ENCODE peak calls at places on chromosomes 5 and 9, in eight cellular contexts. One of them, this sample, is unnamed. For H3K27me3, the result is how much of the 10 kb centered on the place peaks cover.

GRCh38 chr9:135218331-135219225 is 131.1 kb downstream of the OLFM1 start:
- DNase-seq in fibroblast of lung: no peak
- DNase-seq in GM12878: no peak
- DNase-seq in testis: no peak
- DNase-seq in GM06990: no peak
- DNase-seq in lower lobe of right lung: peak
- DNase-seq in IMR-90: no peak
- DNase-seq in right atrium auricular region: no peak
- DNase-seq in this sample: peak

GRCh38 chr5:13660072-13660471 is 284.4 kb downstream of the DNAH5 start:
- DNase-seq in GM12878: no peak
- DNase-seq in GM06990: no peak
- DNase-seq in fibroblast of lung: no peak
- DNase-seq in right atrium auricular region: no peak
- DNase-seq in IMR-90: peak
- DNase-seq in lower lobe of right lung: no peak
- DNase-seq in testis: no peak
- DNase-seq in this sample: no peak

GRCh38 chr5:57666582-57666981 is 184.0 kb upstream of the ACTBL2 start:
- DNase-seq in IMR-90: peak
- DNase-seq in right atrium auricular region: no peak
- DNase-seq in GM12878: no peak
- DNase-seq in testis: no peak
- DNase-seq in GM06990: no peak
- DNase-seq in lower lobe of right lung: no peak
- DNase-seq in fibroblast of lung: no peak
- DNase-seq in this sample: no peak

GRCh38 chr9:20014168-20014567 is 225.3 kb upstream of the SLC24A2 start:
- DNase-seq in GM12878: no peak
- DNase-seq in IMR-90: no peak
- DNase-seq in testis: no peak
- DNase-seq in fibroblast of lung: no peak
- DNase-seq in lower lobe of right lung: no peak
- DNase-seq in right atrium auricular region: no peak
- DNase-seq in GM06990: no peak
- DNase-seq in this sample: no peak

GRCh38 chr9:135101068-135101410 is 13.6 kb downstream of the OLFM1 start:
- DNase-seq in testis: no peak
- DNase-seq in fibroblast of lung: no peak
- DNase-seq in GM06990: no peak
- DNase-seq in GM12878: no peak
- DNase-seq in IMR-90: no peak
- DNase-seq in right atrium auricular region: no peak
- DNase-seq in lower lobe of right lung: no peak
- DNase-seq in this sample: no peak

GRCh38 chr9:79257671-79258410 is 313.9 kb upstream of the TLE4 start:
- DNase-seq in testis: no peak
- DNase-seq in fibroblast of lung: no peak
- DNase-seq in right atrium auricular region: no peak
- DNase-seq in GM06990: no peak
- DNase-seq in lower lobe of right lung: no peak
- DNase-seq in GM12878: no peak
- DNase-seq in IMR-90: no peak
- DNase-seq in this sample: peak

GRCh38 chr9:35798658-35799366 is 7.4 kb downstream of the NPR2 start:
- DNase-seq in IMR-90: peak
- DNase-seq in testis: no peak
- DNase-seq in GM06990: no peak
- DNase-seq in right atrium auricular region: no peak
- DNase-seq in lower lobe of right lung: no peak
- DNase-seq in fibroblast of lung: no peak
- DNase-seq in GM12878: no peak
- DNase-seq in this sample: peak

GRCh38 chr5:151195622-151196021 is 28.3 kb downstream of the CCDC69 start:
- DNase-seq in GM12878: no peak
- DNase-seq in fibroblast of lung: peak
- DNase-seq in testis: no peak
- DNase-seq in right atrium auricular region: peak
- DNase-seq in lower lobe of right lung: peak
- DNase-seq in GM06990: no peak
- DNase-seq in IMR-90: no peak
- DNase-seq in this sample: no peak

GRCh38 chr5:132327278-132327959 is 33.2 kb downstream of the SLC22A4 start:
- DNase-seq in right atrium auricular region: no peak
- DNase-seq in IMR-90: peak
- DNase-seq in testis: no peak
- DNase-seq in fibroblast of lung: peak
- DNase-seq in GM12878: no peak
- DNase-seq in lower lobe of right lung: no peak
- DNase-seq in GM06990: no peak
- DNase-seq in this sample: no peak

GRCh38 chr5:143309661-143310431 is 93.6 kb downstream of the NR3C1 start:
- DNase-seq in lower lobe of right lung: no peak
- DNase-seq in GM06990: no peak
- DNase-seq in GM12878: no peak
- DNase-seq in IMR-90: peak
- DNase-seq in testis: no peak
- DNase-seq in fibroblast of lung: peak
- DNase-seq in right atrium auricular region: no peak
- DNase-seq in this sample: no peak

GRCh38 chr5:1762878-1763547 is 36.6 kb downstream of the MRPL36 start:
- DNase-seq in GM12878: no peak
- DNase-seq in IMR-90: no peak
- DNase-seq in GM06990: no peak
- DNase-seq in lower lobe of right lung: no peak
- DNase-seq in fibroblast of lung: peak
- DNase-seq in right atrium auricular region: no peak
- DNase-seq in testis: no peak
- DNase-seq in this sample: no peak

GRCh38 chr5:176578391-176578808 is 29.3 kb downstream of the CDHR2 start:
- DNase-seq in fibroblast of lung: peak
- DNase-seq in GM12878: no peak
- DNase-seq in GM06990: no peak
- DNase-seq in lower lobe of right lung: peak
- DNase-seq in testis: peak
- DNase-seq in right atrium auricular region: no peak
- DNase-seq in IMR-90: peak
- DNase-seq in this sample: peak

GRCh38 chr5:107451028-107451427 is 219.7 kb downstream of the EFNA5 start:
- DNase-seq in right atrium auricular region: no peak
- DNase-seq in testis: no peak
- DNase-seq in GM06990: no peak
- DNase-seq in lower lobe of right lung: no peak
- DNase-seq in fibroblast of lung: no peak
- DNase-seq in GM12878: no peak
- DNase-seq in IMR-90: no peak
- DNase-seq in this sample: no peak

GRCh38 chr5:165996484-165996883 is 2295.0 kb upstream of the WWC1 start:
- DNase-seq in IMR-90: no peak
- DNase-seq in right atrium auricular region: no peak
- DNase-seq in lower lobe of right lung: no peak
- DNase-seq in GM12878: no peak
- DNase-seq in testis: no peak
- DNase-seq in GM06990: no peak
- DNase-seq in fibroblast of lung: no peak
- DNase-seq in this sample: peak

GRCh38 chr5:126718246-126718868 is 58.6 kb upstream of the LMNB1 start:
- DNase-seq in GM06990: no peak
- DNase-seq in right atrium auricular region: no peak
- DNase-seq in fibroblast of lung: no peak
- DNase-seq in testis: no peak
- DNase-seq in lower lobe of right lung: no peak
- DNase-seq in IMR-90: no peak
- DNase-seq in GM12878: no peak
- DNase-seq in this sample: no peak

GRCh38 chr5:158770506-158770905 is 329.2 kb downstream of the EBF1 start:
- DNase-seq in right atrium auricular region: no peak
- DNase-seq in testis: no peak
- DNase-seq in GM06990: no peak
- DNase-seq in IMR-90: no peak
- DNase-seq in fibroblast of lung: no peak
- DNase-seq in GM12878: no peak
- DNase-seq in lower lobe of right lung: no peak
- DNase-seq in this sample: peak

GRCh38 chr9:95506438-95506691 is 10.4 kb downstream of the PTCH1 start:
- DNase-seq in lower lobe of right lung: no peak
- DNase-seq in testis: peak
- DNase-seq in IMR-90: peak
- DNase-seq in GM06990: peak
- DNase-seq in GM12878: no peak
- DNase-seq in right atrium auricular region: no peak
- DNase-seq in fibroblast of lung: peak
- DNase-seq in this sample: peak

GRCh38 chr5:117455236-117456233 is 880.9 kb upstream of the SEMA6A start:
- DNase-seq in testis: peak
- DNase-seq in right atrium auricular region: no peak
- DNase-seq in GM06990: no peak
- DNase-seq in GM12878: no peak
- DNase-seq in fibroblast of lung: no peak
- DNase-seq in lower lobe of right lung: peak
- DNase-seq in IMR-90: no peak
- DNase-seq in this sample: peak

GRCh38 chr9:115640887-115641286 is 512.7 kb upstream of the PAPPA start:
- DNase-seq in GM06990: no peak
- DNase-seq in IMR-90: peak
- DNase-seq in fibroblast of lung: peak
- DNase-seq in GM12878: no peak
- DNase-seq in testis: no peak
- DNase-seq in right atrium auricular region: no peak
- DNase-seq in lower lobe of right lung: no peak
- DNase-seq in this sample: no peak

GRCh38 chr9:69637801-69638200 is 34.4 kb downstream of the APBA1 start:
- DNase-seq in lower lobe of right lung: no peak
- DNase-seq in right atrium auricular region: no peak
- DNase-seq in testis: no peak
- DNase-seq in GM06990: no peak
- DNase-seq in fibroblast of lung: peak
- DNase-seq in GM12878: no peak
- DNase-seq in IMR-90: peak
- DNase-seq in this sample: no peak
- H3K4me3 ChIP-seq in lower lobe of right lung: no peak
- H3K4me3 ChIP-seq in right atrium auricular region: no peak
- H3K4me3 ChIP-seq in testis: no peak
- H3K4me3 ChIP-seq in GM06990: no peak
- H3K4me3 ChIP-seq in fibroblast of lung: no peak
- H3K4me3 ChIP-seq in GM12878: no peak
- H3K4me3 ChIP-seq in IMR-90: no peak
- H3K4me3 ChIP-seq in this sample: no peak

DNA sequence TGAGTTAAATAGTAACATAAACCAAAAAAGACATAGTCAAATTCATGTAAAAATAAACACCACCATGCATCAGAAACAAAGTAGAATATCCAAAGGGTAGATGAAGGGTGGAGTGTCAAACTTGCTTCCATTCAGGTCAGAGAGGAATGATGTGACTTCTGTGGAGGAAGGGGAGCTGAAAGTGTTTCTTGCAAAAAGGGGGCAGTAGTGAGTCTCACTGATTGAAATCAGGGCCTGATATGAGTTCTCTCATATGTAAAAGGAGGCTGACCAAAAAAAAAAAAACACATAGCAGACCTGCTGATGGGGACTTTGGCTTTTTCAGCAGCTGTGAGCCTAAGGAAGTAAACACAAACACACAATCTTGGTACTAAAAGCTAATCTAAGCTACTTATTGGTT is 38.8 kb upstream of the RGMB start:
- DNase-seq in GM06990: no peak
- DNase-seq in GM12878: no peak
- DNase-seq in right atrium auricular region: no peak
- DNase-seq in lower lobe of right lung: no peak
- DNase-seq in fibroblast of lung: no peak
- DNase-seq in IMR-90: no peak
- DNase-seq in testis: no peak
- DNase-seq in this sample: no peak
- TF ChIP-seq CTCF in GM06990: peak
- TF ChIP-seq CTCF in GM12878: peak
- TF ChIP-seq CTCF in right atrium auricular region: no peak
- TF ChIP-seq CTCF in lower lobe of right lung: no peak
- TF ChIP-seq CTCF in fibroblast of lung: no peak
- TF ChIP-seq CTCF in IMR-90: no peak
- TF ChIP-seq CTCF in testis: no peak
- TF ChIP-seq CTCF in this sample: peak

GRCh38 chr5:167576126-167576525 is 715.3 kb upstream of the WWC1 start:
- DNase-seq in GM12878: no peak
- DNase-seq in testis: no peak
- DNase-seq in lower lobe of right lung: no peak
- DNase-seq in GM06990: no peak
- DNase-seq in fibroblast of lung: peak
- DNase-seq in IMR-90: no peak
- DNase-seq in right atrium auricular region: no peak
- DNase-seq in this sample: no peak
- H3K27me3 ChIP-seq in GM12878: under half
- H3K27me3 ChIP-seq in testis: under half
- H3K27me3 ChIP-seq in lower lobe of right lung: half or more
- H3K27me3 ChIP-seq in GM06990: under half
- H3K27me3 ChIP-seq in fibroblast of lung: under half
- H3K27me3 ChIP-seq in IMR-90: under half
- H3K27me3 ChIP-seq in right atrium auricular region: under half
- H3K27me3 ChIP-seq in this sample: half or more

GRCh38 chr5:120155873-120156272 is 308.2 kb upstream of the PRR16 start:
- DNase-seq in testis: no peak
- DNase-seq in lower lobe of right lung: no peak
- DNase-seq in right atrium auricular region: no peak
- DNase-seq in GM12878: no peak
- DNase-seq in IMR-90: no peak
- DNase-seq in fibroblast of lung: no peak
- DNase-seq in GM06990: no peak
- DNase-seq in this sample: no peak

GRCh38 chr5:120151181-120151580 is 312.9 kb upstream of the PRR16 start:
- DNase-seq in GM12878: no peak
- DNase-seq in testis: no peak
- DNase-seq in lower lobe of right lung: no peak
- DNase-seq in IMR-90: peak
- DNase-seq in fibroblast of lung: no peak
- DNase-seq in right atrium auricular region: no peak
- DNase-seq in GM06990: no peak
- DNase-seq in this sample: no peak

GRCh38 chr5:120150770-120151169 is 313.3 kb upstream of the PRR16 start:
- DNase-seq in testis: no peak
- DNase-seq in right atrium auricular region: no peak
- DNase-seq in GM12878: no peak
- DNase-seq in lower lobe of right lung: no peak
- DNase-seq in GM06990: no peak
- DNase-seq in IMR-90: no peak
- DNase-seq in fibroblast of lung: no peak
- DNase-seq in this sample: no peak

GRCh38 chr5:120151825-120152224 is 312.3 kb upstream of the PRR16 start:
- DNase-seq in fibroblast of lung: no peak
- DNase-seq in right atrium auricular region: no peak
- DNase-seq in GM06990: no peak
- DNase-seq in GM12878: no peak
- DNase-seq in testis: no peak
- DNase-seq in lower lobe of right lung: no peak
- DNase-seq in IMR-90: no peak
- DNase-seq in this sample: no peak

DNA sequence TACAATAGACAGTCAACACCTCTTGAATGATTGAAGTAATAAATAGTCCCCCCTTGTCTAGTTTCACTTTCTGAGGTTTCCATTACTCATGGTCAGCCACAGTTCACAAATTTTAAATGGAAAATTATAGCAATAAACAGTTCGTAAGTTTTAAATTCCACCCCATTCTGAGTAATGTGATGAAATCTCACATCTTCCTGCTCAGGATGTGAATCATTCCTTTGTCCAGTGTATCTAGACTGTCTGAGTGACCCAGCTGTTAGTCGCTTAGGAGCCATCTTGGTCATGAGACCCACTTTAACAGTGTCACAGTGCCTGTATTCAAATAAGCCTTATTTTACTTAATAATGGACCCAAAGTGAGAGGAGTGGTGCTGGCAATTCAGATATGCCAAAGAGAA is 311.6 kb upstream of the PRR16 start:
- DNase-seq in testis: no peak
- DNase-seq in GM12878: no peak
- DNase-seq in GM06990: no peak
- DNase-seq in IMR-90: peak
- DNase-seq in lower lobe of right lung: no peak
- DNase-seq in fibroblast of lung: peak
- DNase-seq in right atrium auricular region: no peak
- DNase-seq in this sample: no peak
- H3K4me3 ChIP-seq in testis: no peak
- H3K4me3 ChIP-seq in GM12878: no peak
- H3K4me3 ChIP-seq in GM06990: no peak
- H3K4me3 ChIP-seq in IMR-90: no peak
- H3K4me3 ChIP-seq in lower lobe of right lung: no peak
- H3K4me3 ChIP-seq in fibroblast of lung: no peak
- H3K4me3 ChIP-seq in right atrium auricular region: no peak
- H3K4me3 ChIP-seq in this sample: no peak